ENCODE peak calls at places on chromosomes 3 and 15, in five cellular contexts. M is progenitor cell of endocrine pancreas, W is RCC 7860, H is transverse colon, I is MCF 10A. A is an unnamed sample.

GRCh38 chr15:101159936-101160770 is 91.7 kb downstream of the CHSY1 start:
- DNase-seq in H (no peak), W (no peak), M (no peak), I (no peak), A (no peak)

GRCh38 chr3:46504780-46505179 is 7.0 kb downstream of the RTP3 start:
- DNase-seq in I (no peak), H (no peak), M (no peak), W (peak), A (no peak)

GRCh38 chr15:48775556-48775955 is 35.3 kb downstream of the CEP152 start:
- DNase-seq in H (no peak), I (no peak), M (no peak), W (no peak), A (no peak)

GRCh38 chr15:89138999-89139612 is 50.9 kb downstream of the ABHD2 start:
- DNase-seq in W (no peak), M (no peak), H (no peak), I (no peak), A (no peak)

GRCh38 chr15:33515121-33515520 is 204.4 kb downstream of the RYR3 start:
- DNase-seq in M (no peak), H (no peak), W (no peak), I (no peak), A (no peak)

GRCh38 chr15:31236184-31237041 is 90.2 kb upstream of the KLF13 start:
- DNase-seq in M (no peak), W (peak), H (peak), I (peak), A (no peak)

GRCh38 chr3:61073532-61073931 is 177.7 kb downstream of the FHIT start:
- DNase-seq in I (no peak), H (no peak), W (no peak), M (no peak), A (no peak)

GRCh38 chr15:68691667-68692066 is 112.9 kb downstream of the CORO2B start:
- DNase-seq in H (no peak), M (no peak), I (no peak), W (no peak), A (no peak)

GRCh38 chr3:10437995-10438901 is 67.1 kb downstream of the ATP2B2 start:
- DNase-seq in W (no peak), I (no peak), H (no peak), M (no peak), A (no peak)

GRCh38 chr3:42822828-42823227 is 13.6 kb downstream of the ACKR2 start:
- DNase-seq in M (no peak), W (no peak), H (no peak), I (peak), A (no peak)

GRCh38 chr3:129796146-129796545 is 97.4 kb downstream of the TMCC1 start:
- DNase-seq in I (no peak), W (no peak), H (no peak), M (no peak), A (no peak)

GRCh38 chr15:64695571-64695992 is 79.8 kb downstream of the RBPMS2 start:
- DNase-seq in H (peak), I (no peak), M (no peak), W (no peak), A (no peak)

GRCh38 chr3:43784640-43785011 is 93.9 kb downstream of the ABHD5 start:
- DNase-seq in I (no peak), W (no peak), M (no peak), H (no peak), A (no peak)

GRCh38 chr3:12425850-12426579 is 58.3 kb upstream of the TSEN2 start:
- DNase-seq in W (no peak), I (no peak), H (no peak), M (no peak), A (no peak)

GRCh38 chr3:22691407-22691806 is 511.7 kb upstream of the UBE2E2 start:
- DNase-seq in I (no peak), M (no peak), W (no peak), H (no peak), A (no peak)

GRCh38 chr3:187989458-187990153 is 164.4 kb upstream of the LPP start:
- DNase-seq in I (no peak), H (no peak), W (no peak), M (no peak), A (no peak)

GRCh38 chr3:102905826-102906225 is 471.0 kb downstream of the ZPLD1 start:
- DNase-seq in W (no peak), I (no peak), H (no peak), M (no peak), A (no peak)

GRCh38 chr3:161055210-161055609 is 49.9 kb downstream of the B3GALNT1 start:
- DNase-seq in I (no peak), M (no peak), W (no peak), H (no peak), A (no peak)

GRCh38 chr15:78242128-78242527 is 7.8 kb upstream of the ACSBG1 start:
- DNase-seq in H (peak), I (peak), M (no peak), W (no peak), A (no peak)

GRCh38 chr15:42104095-42104891 is 9.9 kb upstream of the PLA2G4D start:
- DNase-seq in H (no peak), M (no peak), I (peak), W (no peak), A (no peak)

GRCh38 chr3:148791296-148791695 is 36.3 kb upstream of the CPB1 start:
- DNase-seq in M (no peak), H (no peak), I (no peak), W (no peak), A (no peak)

GRCh38 chr3:150447631-150448465 is 39.8 kb downstream of the TSC22D2 start:
- DNase-seq in H (no peak), I (no peak), M (no peak), W (peak), A (no peak)

GRCh38 chr3:48700750-48701405 is 15.2 kb upstream of the NCKIPSD start:
- DNase-seq in H (no peak), M (no peak), W (no peak), I (no peak), A (no peak)

GRCh38 chr3:127961963-127962362 is 46.9 kb downstream of the KBTBD12 start:
- DNase-seq in H (no peak), I (peak), M (no peak), W (peak), A (no peak)

GRCh38 chr3:169478566-169479313 is 184.8 kb downstream of the MECOM start:
- DNase-seq in M (no peak), H (no peak), W (peak), I (no peak), A (no peak)

GRCh38 chr3:99696497-99696896 is 58.1 kb downstream of the COL8A1 start:
- DNase-seq in M (no peak), H (no peak), I (peak), W (no peak), A (no peak)

GRCh38 chr3:160758929-160759577 is 3.0 kb downstream of the PPM1L start:
- DNase-seq in M (no peak), W (no peak), I (no peak), H (no peak), A (no peak)

GRCh38 chr3:72629191-72629611 is 219.0 kb downstream of the SHQ1 start:
- DNase-seq in M (no peak), I (peak), W (peak), H (no peak), A (no peak)

GRCh38 chr3:139388961-139389551 is 391 bp downstream of the COPB2 start:
- DNase-seq in H (no peak), M (no peak), I (no peak), W (no peak), A (no peak)